ENCODE peak calls at places on chromosome 11, in five cellular contexts. F is endothelial cell; U is naive thymus-derived CD8-positive, alpha-beta T cell; M is activated CD4-positive, alpha-beta T cell treated with anti-CD3 and anti-CD28 coated beads, Interleukin-2, amount 50 U/mL, for 24 hours; N is D341Med. A is an unnamed sample.
A peak's percentile ranks its signal among the peaks of the same experiment; 100 is the strongest.

GRCh38 chr11:65389294-65389980 is 3.0 kb downstream of the FRMD8 start:
- DNase-seq in F (no peak), N (no peak), U (no peak), M (no peak), A (no peak)

GRCh38 chr11:117664897-117665296 is 132.1 kb downstream of the DSCAML1 start:
- DNase-seq in N (no peak), M (no peak), F (peak; percentile 16), U (no peak), A (no peak)

GRCh38 chr11:105466582-105467228 is 143.2 kb upstream of the GRIA4 start:
- DNase-seq in U (no peak), M (no peak), F (no peak), N (no peak), A (no peak)

GRCh38 chr11:119625206-119625988 is 103.6 kb downstream of the NECTIN1 start:
- DNase-seq in U (no peak), F (no peak), N (no peak), M (no peak), A (no peak)

GRCh38 chr11:41494716-41495115 is 35.3 kb upstream of the LRRC4C start:
- DNase-seq in N (no peak), F (no peak), M (no peak), U (no peak), A (no peak)

GRCh38 chr11:110828086-110828485 is 115.8 kb upstream of the ARHGAP20 start:
- DNase-seq in M (no peak), U (no peak), F (no peak), N (no peak), A (no peak)

GRCh38 chr11:34826384-34826726 is 89.8 kb downstream of the APIP start:
- DNase-seq in F (no peak), U (no peak), M (no peak), N (no peak), A (peak; percentile 63)

GRCh38 chr11:68373810-68374501 is 61.6 kb downstream of the LRP5 start:
- DNase-seq in N (peak; percentile 63), U (no peak), F (no peak), M (no peak), A (no peak)

GRCh38 chr11:15493066-15493465 is 378.3 kb downstream of the INSC start:
- DNase-seq in F (no peak), M (no peak), U (no peak), N (no peak), A (no peak)

GRCh38 chr11:33388793-33389525 is 131.8 kb downstream of the HIPK3 start:
- DNase-seq in U (no peak), M (no peak), F (no peak), N (no peak), A (no peak)

GRCh38 chr11:72735495-72736027 is 16.6 kb downstream of the ARAP1 start:
- DNase-seq in U (no peak), N (no peak), M (no peak), F (peak; percentile 24), A (peak; percentile 37)

GRCh38 chr11:17521106-17521900 is 22.9 kb downstream of the USH1C start:
- DNase-seq in N (no peak), M (no peak), F (no peak), U (no peak), A (no peak)

A was measured in T47D.